ENCODE peak calls at places on chromosomes 6 and 20, in ten cellular contexts. Y, B, U, H, Z, A, K, X, D and V are unnamed samples.
A peak's percentile ranks its signal among the peaks of the same experiment; 100 is the strongest.

GRCh38 chr6:89073014-89073620 is 7.4 kb upstream of the PNRC1 start:
- DNase-seq in B (no peak), Z (no peak), U (no peak), Y (no peak), K (no peak), H (peak; percentile 38), X (no peak), D (no peak), A (no peak), V (no peak)

GRCh38 chr6:130362128-130362527 is 3.7 kb upstream of the TMEM200A start:
- DNase-seq in A (no peak), H (no peak), B (no peak), Y (no peak), D (no peak), U (no peak), X (no peak), K (no peak), Z (no peak), V (no peak)

GRCh38 chr6:170049641-170050491 is 241.0 kb downstream of the DLL1 start:
- DNase-seq in H (peak; percentile 97), Y (peak; percentile 19), Z (peak; percentile 87), B (no peak), K (peak; percentile 91), A (peak; percentile 99), U (peak; percentile 30), X (peak; percentile 90), D (peak; percentile 77), V (no peak)

GRCh38 chr6:148628251-148628650 is 118.6 kb upstream of the UST start:
- DNase-seq in X (no peak), Y (no peak), Z (no peak), K (no peak), H (no peak), D (no peak), U (no peak), B (no peak), A (no peak), V (no peak)

GRCh38 chr20:57361517-57361916 is 10.5 kb downstream of the RAE1 start:
- DNase-seq in K (no peak), Y (no peak), D (no peak), A (no peak), X (no peak), B (no peak), H (peak; percentile 81), U (no peak), Z (no peak), V (no peak)

GRCh38 chr6:83609248-83609647 is 96.9 kb downstream of the PRSS35 start:
- DNase-seq in B (no peak), Y (no peak), K (no peak), X (no peak), H (no peak), U (no peak), D (no peak), A (no peak), Z (no peak), V (no peak)

GRCh38 chr20:10927011-10927583 is 253.3 kb upstream of the JAG1 start:
- DNase-seq in H (no peak), K (no peak), U (no peak), Z (no peak), A (no peak), B (no peak), D (no peak), X (no peak), Y (no peak), V (no peak)

GRCh38 chr20:20459726-20460125 is 91.8 kb downstream of the INSM1 start:
- DNase-seq in H (no peak), D (no peak), A (no peak), U (no peak), B (no peak), X (no peak), Y (no peak), Z (no peak), K (no peak), V (no peak)

GRCh38 chr20:16608265-16608636 is 35.0 kb upstream of the KIF16B start:
- DNase-seq in X (no peak), H (peak; percentile 53), A (no peak), Z (no peak), K (peak; percentile 13), B (no peak), D (peak; percentile 27), Y (no peak), U (no peak), V (no peak)

GRCh38 chr6:114096553-114097172 is 125.7 kb upstream of the HDAC2 start:
- DNase-seq in A (no peak), X (no peak), U (no peak), B (peak; percentile 3), Y (no peak), K (no peak), Z (no peak), D (no peak), H (peak; percentile 39), V (no peak)

GRCh38 chr6:1617466-1618304 is 8.0 kb downstream of the FOXC1 start:
- DNase-seq in Y (no peak), B (no peak), A (no peak), D (no peak), K (no peak), U (no peak), X (no peak), Z (no peak), H (no peak), V (no peak)

GRCh38 chr6:103769431-103769830 is 1090.3 kb downstream of the HACE1 start:
- DNase-seq in U (no peak), Z (no peak), H (no peak), K (no peak), Y (no peak), X (no peak), B (no peak), A (no peak), D (no peak), V (no peak)
- H3K27ac ChIP-seq in U (no peak overlapping the region), Z (no peak overlapping the region), H (no peak overlapping the region), K (no peak overlapping the region), Y (no peak overlapping the region), X (no peak overlapping the region), B (no peak overlapping the region), A (no peak overlapping the region), D (no peak overlapping the region), V (no peak overlapping the region)

DNA sequence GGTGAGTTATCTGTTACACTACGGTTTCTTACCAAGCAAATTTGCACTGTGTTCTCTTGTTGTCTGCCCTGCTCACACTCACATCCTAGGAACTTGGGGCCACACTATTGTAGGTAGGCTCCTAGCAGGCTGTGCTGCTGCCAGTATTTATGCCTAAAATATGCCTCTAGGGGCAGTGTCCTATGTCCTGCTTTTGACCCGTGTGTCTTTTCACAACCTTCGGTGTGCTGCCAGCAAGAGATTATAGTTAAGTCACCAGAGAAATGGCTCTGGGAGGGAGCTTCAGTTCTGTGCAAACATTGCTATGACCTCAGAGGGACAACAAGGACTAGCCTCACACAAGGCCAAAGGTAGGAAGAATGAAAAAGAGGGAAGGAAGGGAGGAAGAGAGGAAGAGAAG is 8.9 kb upstream of the TAAR5 start:
- DNase-seq in B (peak; percentile 26), A (no peak), Z (no peak), X (no peak), H (no peak), D (no peak), U (no peak), K (no peak), Y (no peak), V (no peak)
- TF ChIP-seq CTCF in B (peak; percentile 19), A (no peak), Z (no peak), X (no peak), H (no peak), D (no peak), U (peak; percentile 33), K (no peak), Y (no peak), V (peak; percentile 40)

GRCh38 chr6:421211-421610 is 29.7 kb downstream of the IRF4 start:
- DNase-seq in U (no peak), X (no peak), Y (no peak), D (no peak), A (no peak), Z (no peak), H (no peak), K (no peak), B (no peak), V (no peak)

GRCh38 chr6:422423-423061 is 31.0 kb downstream of the IRF4 start:
- DNase-seq in B (peak; percentile 96), H (peak; percentile 97), A (no peak), D (no peak), X (peak; percentile 33), Y (no peak), K (no peak), U (no peak), Z (no peak), V (no peak)

GRCh38 chr6:423799-424345 is 32.3 kb downstream of the IRF4 start:
- DNase-seq in X (no peak), B (no peak), D (no peak), Y (no peak), A (no peak), K (no peak), U (no peak), Z (no peak), H (no peak), V (no peak)

GRCh38 chr6:424741-425417 is 33.3 kb downstream of the IRF4 start:
- DNase-seq in K (no peak), X (no peak), A (no peak), H (no peak), Z (no peak), B (no peak), D (no peak), U (no peak), Y (no peak), V (no peak)

DNA sequence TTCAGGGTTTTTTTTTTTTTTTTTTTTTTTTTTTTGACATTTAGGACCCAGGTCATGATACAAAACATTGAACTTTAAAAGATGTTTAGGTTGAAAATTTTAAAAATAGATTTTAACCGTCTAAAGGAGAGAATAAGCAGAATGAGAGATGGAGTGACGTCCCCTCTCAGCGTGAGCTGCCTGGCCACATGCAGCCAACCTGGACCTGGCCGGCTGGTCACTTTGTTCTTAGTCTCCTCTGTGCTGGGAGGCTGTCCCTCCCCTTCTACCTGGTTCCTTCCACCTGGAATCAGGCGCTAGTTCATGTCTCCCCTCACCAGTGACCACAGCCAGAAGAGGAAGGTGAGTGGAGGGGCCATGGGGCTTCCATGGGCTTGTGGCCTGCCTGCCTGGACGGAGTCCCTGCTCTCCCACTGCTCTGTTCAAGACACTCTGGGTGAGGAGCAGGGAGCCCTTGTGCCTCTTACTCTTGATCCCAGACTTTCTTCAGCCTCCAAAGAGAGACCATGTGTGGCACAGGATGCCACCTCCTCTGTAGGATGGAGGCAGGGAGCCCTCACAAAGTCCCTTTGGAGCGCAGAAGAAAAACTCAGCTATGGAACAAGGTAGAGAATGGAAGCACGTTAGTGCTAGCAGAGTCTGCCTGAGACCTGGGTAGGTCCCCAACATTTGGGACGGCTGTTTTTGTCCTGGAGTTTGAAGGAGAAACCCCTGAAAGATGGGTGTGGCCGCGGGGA is 31.7 kb downstream of the IRF4 start:
- DNase-seq in B (peak; percentile 6), X (no peak), A (no peak), K (no peak), H (no peak), Y (no peak), Z (no peak), U (no peak), D (no peak), V (no peak)
- H3K27ac ChIP-seq in B (peak overlapping the region; percentile 99), X (no peak overlapping the region), A (peak overlapping the region; percentile 93), K (no peak overlapping the region), H (no peak overlapping the region), Y (no peak overlapping the region), Z (no peak overlapping the region), U (no peak overlapping the region), D (no peak overlapping the region), V (no peak overlapping the region)

DNA sequence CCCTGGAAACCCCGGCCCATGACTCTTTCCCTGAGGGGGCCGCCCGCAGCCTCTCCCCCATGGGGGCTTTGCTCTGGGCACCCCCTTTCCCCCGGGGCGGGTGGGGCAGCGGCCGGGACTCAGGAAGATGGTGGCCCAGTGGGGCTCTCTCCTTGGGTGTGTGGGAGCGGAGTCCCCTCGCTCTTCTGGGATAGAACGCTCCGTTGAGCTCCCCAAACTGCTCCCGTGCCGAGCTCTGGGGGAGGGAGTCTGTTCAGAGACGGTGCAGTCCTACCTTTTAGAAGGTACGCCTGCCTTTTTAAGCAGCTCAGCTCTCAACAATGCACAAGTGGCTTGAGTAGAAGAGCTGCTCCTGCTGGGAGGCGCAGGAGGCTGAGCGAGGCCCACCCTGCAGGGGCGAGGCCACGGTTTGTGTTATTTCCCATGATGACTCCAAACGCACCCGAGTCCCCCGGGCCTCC is 21.7 kb upstream of the BHLHE23 start:
- DNase-seq in D (no peak), H (no peak), Y (no peak), Z (no peak), B (no peak), A (no peak), K (no peak), U (no peak), X (no peak), V (no peak)
- TF ChIP-seq CTCF in D (no peak), H (no peak), Y (no peak), Z (no peak), B (no peak), A (no peak), K (no peak), U (no peak), X (no peak), V (no peak)